ENCODE peak calls at places on chromosomes 13 and 19, in four cellular contexts. R is dermis blood vessel endothelial cell, X is T-cell, A is GOT3. Q is an unnamed sample.

GRCh38 chr13:50006426-50007135 is 8.7 kb upstream of the KCNRG start:
- DNase-seq in R (peak), X (no peak), A (no peak), Q (no peak)

GRCh38 chr19:12952488-12953455 is 4.3 kb downstream of the GADD45GIP1 start:
- DNase-seq in R (peak), X (no peak), A (peak), Q (no peak)

GRCh38 chr13:100872761-100873160 is 198.2 kb upstream of the TMTC4 start:
- DNase-seq in R (no peak), X (no peak), A (no peak), Q (no peak)

GRCh38 chr13:103839460-103839859 is 773.2 kb upstream of the SLC10A2 start:
- DNase-seq in R (no peak), X (no peak), A (no peak), Q (no peak)

GRCh38 chr13:51697181-51697580 is 106.8 kb downstream of the DHRS12 start:
- DNase-seq in R (peak), X (no peak), A (no peak), Q (no peak)

GRCh38 chr19:38173324-38174041 is 50.5 kb downstream of the DPF1 start:
- DNase-seq in R (peak), X (no peak), A (peak), Q (peak)

GRCh38 chr19:38263696-38264485 is 482 bp upstream of the SPINT2 start:
- DNase-seq in R (peak), X (peak), A (no peak), Q (peak)

GRCh38 chr13:78247362-78247761 is 328.7 kb upstream of the EDNRB start:
- DNase-seq in R (peak), X (no peak), A (no peak), Q (no peak)

GRCh38 chr19:30228113-30228725 is 144.0 kb upstream of the ZNF536 start:
- DNase-seq in R (no peak), X (no peak), A (no peak), Q (no peak)

GRCh38 chr19:18083929-18084684 is 2.6 kb downstream of the IL12RB1 start:
- DNase-seq in R (no peak), X (no peak), A (no peak), Q (no peak)

GRCh38 chr13:22076658-22077057 is 405.8 kb downstream of the FGF9 start:
- DNase-seq in R (no peak), X (no peak), A (no peak), Q (no peak)

GRCh38 chr13:34037636-34038325 is 219.8 kb downstream of the RFC3 start:
- DNase-seq in R (no peak), X (no peak), A (no peak), Q (no peak)

GRCh38 chr13:87089391-87089790 is 581.8 kb upstream of the SLITRK5 start:
- DNase-seq in R (no peak), X (no peak), A (no peak), Q (no peak)

GRCh38 chr19:48645652-48646191 is at the start of gene CA11:
- DNase-seq in R (no peak), X (no peak), A (no peak), Q (no peak)

GRCh38 chr19:18469245-18470107 is 31.5 kb upstream of the ISYNA1 start:
- DNase-seq in R (peak), X (peak), A (no peak), Q (no peak)

GRCh38 chr13:80341771-80342271 is 895 bp upstream of the SPRY2 start:
- DNase-seq in R (peak), X (no peak), A (no peak), Q (no peak)

GRCh38 chr19:49423985-49424303 is 703 bp upstream of the PTH2 start:
- DNase-seq in R (no peak), X (no peak), A (no peak), Q (no peak)

GRCh38 chr13:63636231-63636993 is 2220.8 kb upstream of the PCDH20 start:
- DNase-seq in R (no peak), X (no peak), A (no peak), Q (no peak)

GRCh38 chr13:57569981-57570380 is 61.6 kb upstream of the PCDH17 start:
- DNase-seq in R (no peak), X (no peak), A (no peak), Q (no peak)

GRCh38 chr13:83221813-83222241 is 660.4 kb downstream of the SLITRK1 start:
- DNase-seq in R (no peak), X (no peak), A (no peak), Q (no peak)